ENCODE peak calls at places on chromosome 13, in six cellular contexts. T, A, L, Z, J and E are unnamed samples.

GRCh38 chr13:111031531-111031961 is 83.6 kb upstream of the ARHGEF7 start:
- DNase-seq in Z (no peak), T (no peak), J (no peak), L (peak; percentile 95), A (no peak), E (no peak)

GRCh38 chr13:52868190-52868589 is 19.8 kb upstream of the PCDH8 start:
- DNase-seq in L (no peak), A (no peak), T (no peak), Z (no peak), J (no peak), E (no peak)

GRCh38 chr13:91112191-91112579 is 235.3 kb upstream of the MIR17HG start:
- DNase-seq in J (no peak), L (no peak), A (no peak), T (no peak), Z (no peak), E (no peak)

GRCh38 chr13:31168736-31169135 is 7.0 kb upstream of the HSPH1 start:
- DNase-seq in Z (no peak), L (no peak), T (no peak), A (no peak), J (no peak), E (no peak)

GRCh38 chr13:45403081-45403480 is 15.1 kb downstream of the SLC25A30 start:
- DNase-seq in Z (no peak), T (no peak), J (no peak), A (no peak), L (no peak), E (no peak)

GRCh38 chr13:43567608-43568007 is 219.2 kb downstream of the ENOX1 start:
- DNase-seq in L (peak; percentile 56), J (no peak), T (no peak), A (no peak), Z (no peak), E (no peak)

GRCh38 chr13:92303428-92303827 is 905.0 kb downstream of the GPC5 start:
- DNase-seq in A (no peak), Z (no peak), J (no peak), L (peak; percentile 11), T (no peak), E (no peak)

GRCh38 chr13:109586509-109587346 is 199.7 kb downstream of the IRS2 start:
- DNase-seq in Z (no peak), J (no peak), L (no peak), T (no peak), A (no peak), E (no peak)

GRCh38 chr13:109949395-109949794 is 163.0 kb upstream of the IRS2 start:
- DNase-seq in J (no peak), Z (no peak), T (no peak), A (no peak), L (no peak), E (no peak)

GRCh38 chr13:42110410-42111155 is 62.1 kb downstream of the DGKH start:
- DNase-seq in T (no peak), Z (peak; percentile 69), A (peak; percentile 44), J (peak; percentile 38), L (peak; percentile 83), E (no peak)

GRCh38 chr13:49053215-49053614 is 77.5 kb downstream of the FNDC3A start:
- DNase-seq in J (no peak), L (no peak), A (no peak), Z (no peak), T (no peak), E (no peak)

GRCh38 chr13:78192721-78193120 is 274.1 kb upstream of the EDNRB start:
- DNase-seq in J (no peak), Z (no peak), L (peak; percentile 57), A (no peak), T (no peak), E (no peak)

GRCh38 chr13:30877335-30877734 is 28.7 kb upstream of the MEDAG start:
- DNase-seq in L (peak; percentile 78), Z (no peak), T (no peak), A (no peak), J (no peak), E (no peak)

GRCh38 chr13:37617162-37617561 is 18.6 kb upstream of the POSTN start:
- DNase-seq in T (no peak), L (peak; percentile 98), A (no peak), Z (no peak), J (no peak), E (no peak)

GRCh38 chr13:30047154-30047874 is 196.9 kb upstream of the UBL3 start:
- DNase-seq in J (no peak), T (no peak), A (no peak), L (no peak), Z (no peak), E (no peak)

GRCh38 chr13:36919206-36919832 is 719 bp downstream of the SMAD9 start:
- DNase-seq in J (no peak), Z (peak; percentile 70), A (peak; percentile 36), T (no peak), L (peak; percentile 25), E (no peak)

GRCh38 chr13:25440081-25440480 is 68.3 kb downstream of the ATP8A2 start:
- DNase-seq in A (no peak), T (no peak), L (no peak), Z (no peak), J (no peak), E (no peak)

GRCh38 chr13:112688560-112689497 is 1.0 kb upstream of the ATP11A start:
- DNase-seq in A (no peak), J (no peak), L (peak; percentile 4), Z (peak; percentile 1), T (peak; percentile 86), E (no peak)

GRCh38 chr13:46665630-46666482 is 112.9 kb downstream of the LRCH1 start:
- DNase-seq in A (no peak), Z (no peak), L (no peak), J (no peak), T (no peak), E (no peak)

GRCh38 chr13:76148926-76149325 is 512.8 kb downstream of the LMO7 start:
- DNase-seq in T (peak; percentile 23), A (no peak), J (no peak), Z (no peak), L (peak; percentile 80), E (no peak)

GRCh38 chr13:85798999-85799646 is at the start of gene SLITRK6:
- DNase-seq in A (no peak), L (no peak), J (no peak), Z (no peak), T (no peak), E (no peak)

GRCh38 chr13:59424661-59425060 is 739.1 kb downstream of the DIAPH3 start:
- DNase-seq in Z (no peak), T (no peak), L (peak; percentile 46), J (no peak), A (no peak), E (no peak)

GRCh38 chr13:40026741-40027140 is 371.3 kb downstream of the COG6 start:
- DNase-seq in J (no peak), Z (no peak), T (no peak), A (peak; percentile 13), L (no peak), E (no peak)

GRCh38 chr13:51827254-51827653 is 17.7 kb downstream of the TMEM272 start:
- DNase-seq in T (no peak), A (no peak), Z (peak; percentile 63), L (no peak), J (no peak), E (no peak)

GRCh38 chr13:38941353-38941945 is 49.2 kb downstream of the STOML3 start:
- DNase-seq in T (no peak), Z (no peak), L (peak; percentile 0), J (no peak), A (no peak), E (no peak)

GRCh38 chr13:106212436-106213010 is 322.9 kb downstream of the EFNB2 start:
- DNase-seq in T (no peak), A (no peak), L (peak; percentile 94), J (no peak), Z (no peak), E (no peak)

GRCh38 chr13:32846020-32846451 is 170.2 kb upstream of the KL start:
- DNase-seq in L (no peak), J (no peak), T (no peak), Z (no peak), A (no peak), E (no peak)